ENCODE peak calls at places on chromosomes 2 and 18, in five cellular contexts. One of them, this sample, is unnamed.

GRCh38 chr2:98545591-98545990 is 62.7 kb downstream of the COA5 start:
- DNase-seq in A549: no peak
- DNase-seq in upper lobe of left lung: no peak
- DNase-seq in CD8-positive, alpha-beta T cell: no peak
- DNase-seq in mesothelial cell of epicardium: no peak
- DNase-seq in this sample: no peak

GRCh38 chr18:69326094-69326493 is 74.6 kb upstream of the DOK6 start:
- DNase-seq in A549: no peak
- DNase-seq in upper lobe of left lung: no peak
- DNase-seq in CD8-positive, alpha-beta T cell: no peak
- DNase-seq in mesothelial cell of epicardium: no peak
- DNase-seq in this sample: no peak

GRCh38 chr2:11907178-11907577 is 160.7 kb downstream of the LPIN1 start:
- DNase-seq in A549: no peak
- DNase-seq in upper lobe of left lung: no peak
- DNase-seq in CD8-positive, alpha-beta T cell: no peak
- DNase-seq in mesothelial cell of epicardium: no peak
- DNase-seq in this sample: no peak

GRCh38 chr2:109244750-109245382 is 115.9 kb downstream of the SH3RF3 start:
- DNase-seq in A549: no peak
- DNase-seq in upper lobe of left lung: no peak
- DNase-seq in CD8-positive, alpha-beta T cell: no peak
- DNase-seq in mesothelial cell of epicardium: no peak
- DNase-seq in this sample: no peak

GRCh38 chr2:200042102-200042735 is 86.8 kb downstream of the MAIP1 start:
- DNase-seq in A549: no peak
- DNase-seq in upper lobe of left lung: no peak
- DNase-seq in CD8-positive, alpha-beta T cell: no peak
- DNase-seq in mesothelial cell of epicardium: no peak
- DNase-seq in this sample: no peak

GRCh38 chr2:199760574-199760973 is 90.4 kb downstream of the FTCDNL1 start:
- DNase-seq in A549: no peak
- DNase-seq in upper lobe of left lung: no peak
- DNase-seq in CD8-positive, alpha-beta T cell: peak
- DNase-seq in mesothelial cell of epicardium: no peak
- DNase-seq in this sample: no peak

GRCh38 chr2:240996834-240997140 is 1.6 kb upstream of the SNED1 start:
- DNase-seq in A549: no peak
- DNase-seq in upper lobe of left lung: no peak
- DNase-seq in CD8-positive, alpha-beta T cell: no peak
- DNase-seq in mesothelial cell of epicardium: no peak
- DNase-seq in this sample: peak

GRCh38 chr18:22694954-22695353 is 238.2 kb upstream of the RBBP8 start:
- DNase-seq in A549: peak
- DNase-seq in upper lobe of left lung: no peak
- DNase-seq in CD8-positive, alpha-beta T cell: no peak
- DNase-seq in mesothelial cell of epicardium: no peak
- DNase-seq in this sample: no peak

GRCh38 chr18:38586327-38586726 is 1020.7 kb upstream of the CELF4 start:
- DNase-seq in A549: no peak
- DNase-seq in upper lobe of left lung: no peak
- DNase-seq in CD8-positive, alpha-beta T cell: no peak
- DNase-seq in mesothelial cell of epicardium: no peak
- DNase-seq in this sample: no peak

GRCh38 chr2:239944706-239945551 is 80.2 kb downstream of the NDUFA10 start:
- DNase-seq in A549: no peak
- DNase-seq in upper lobe of left lung: no peak
- DNase-seq in CD8-positive, alpha-beta T cell: peak
- DNase-seq in mesothelial cell of epicardium: no peak
- DNase-seq in this sample: no peak

GRCh38 chr18:354456-354855 is 86.6 kb upstream of the THOC1 start:
- DNase-seq in A549: no peak
- DNase-seq in upper lobe of left lung: no peak
- DNase-seq in CD8-positive, alpha-beta T cell: no peak
- DNase-seq in mesothelial cell of epicardium: no peak
- DNase-seq in this sample: no peak

GRCh38 chr18:58618822-58619553 is 9.9 kb downstream of the ALPK2 start:
- DNase-seq in A549: no peak
- DNase-seq in upper lobe of left lung: no peak
- DNase-seq in CD8-positive, alpha-beta T cell: no peak
- DNase-seq in mesothelial cell of epicardium: no peak
- DNase-seq in this sample: no peak

GRCh38 chr2:233791883-233792329 is 13.8 kb downstream of the MROH2A start:
- DNase-seq in A549: no peak
- DNase-seq in upper lobe of left lung: no peak
- DNase-seq in CD8-positive, alpha-beta T cell: no peak
- DNase-seq in mesothelial cell of epicardium: no peak
- DNase-seq in this sample: no peak

GRCh38 chr18:10926565-10927194 is 222.7 kb downstream of the PIEZO2 start:
- DNase-seq in A549: no peak
- DNase-seq in upper lobe of left lung: no peak
- DNase-seq in CD8-positive, alpha-beta T cell: no peak
- DNase-seq in mesothelial cell of epicardium: no peak
- DNase-seq in this sample: no peak

DNA sequence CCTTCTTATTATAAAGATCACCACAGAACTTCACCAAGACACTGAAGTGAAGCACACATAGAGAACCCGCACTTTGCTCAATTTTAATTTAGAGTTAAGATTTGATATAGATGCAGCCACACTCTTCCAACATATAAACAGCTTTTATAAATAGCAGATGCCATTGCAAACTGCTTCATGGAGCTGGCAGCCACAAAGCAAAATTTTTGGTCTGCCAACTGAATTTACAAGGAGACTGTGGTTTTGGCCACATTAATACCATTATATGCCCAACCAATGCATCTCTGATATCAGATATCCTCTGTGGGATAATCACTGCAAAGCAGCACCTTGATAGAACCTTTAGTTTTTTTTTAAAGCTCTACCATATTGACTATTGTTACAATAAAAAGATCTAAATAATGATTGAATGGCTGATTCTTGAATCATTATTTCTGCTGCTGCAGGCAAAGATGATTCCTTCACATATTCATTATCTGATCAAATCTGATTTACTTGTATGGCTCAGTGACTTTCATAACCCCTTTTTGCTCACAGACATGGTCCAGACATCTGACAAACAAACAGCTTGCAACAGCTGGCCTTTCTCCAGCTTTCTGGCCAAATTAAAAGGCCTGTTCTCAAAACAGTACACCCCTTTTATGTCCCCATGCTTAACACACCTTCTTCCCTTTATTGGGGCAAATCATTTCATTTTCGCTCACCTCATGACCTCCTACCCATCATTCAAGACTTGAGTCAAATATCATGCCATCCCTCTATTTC is 88.4 kb downstream of the METTL4 start:
- DNase-seq in A549: no peak
- DNase-seq in upper lobe of left lung: no peak
- DNase-seq in CD8-positive, alpha-beta T cell: no peak
- DNase-seq in mesothelial cell of epicardium: no peak
- DNase-seq in this sample: no peak
- TF ChIP-seq CTCF in A549: no peak
- TF ChIP-seq CTCF in upper lobe of left lung: no peak
- TF ChIP-seq CTCF in CD8-positive, alpha-beta T cell: no peak
- TF ChIP-seq CTCF in mesothelial cell of epicardium: no peak
- TF ChIP-seq CTCF in this sample: no peak

GRCh38 chr18:45207328-45207727 is 407.9 kb upstream of the SLC14A2 start:
- DNase-seq in A549: no peak
- DNase-seq in upper lobe of left lung: no peak
- DNase-seq in CD8-positive, alpha-beta T cell: no peak
- DNase-seq in mesothelial cell of epicardium: no peak
- DNase-seq in this sample: no peak

GRCh38 chr18:45218436-45218835 is 396.8 kb upstream of the SLC14A2 start:
- DNase-seq in A549: no peak
- DNase-seq in upper lobe of left lung: no peak
- DNase-seq in CD8-positive, alpha-beta T cell: no peak
- DNase-seq in mesothelial cell of epicardium: no peak
- DNase-seq in this sample: no peak

GRCh38 chr18:45208164-45208563 is 407.1 kb upstream of the SLC14A2 start:
- DNase-seq in A549: no peak
- DNase-seq in upper lobe of left lung: no peak
- DNase-seq in CD8-positive, alpha-beta T cell: no peak
- DNase-seq in mesothelial cell of epicardium: no peak
- DNase-seq in this sample: no peak

GRCh38 chr18:45212186-45213039 is 402.9 kb upstream of the SLC14A2 start:
- DNase-seq in A549: peak
- DNase-seq in upper lobe of left lung: no peak
- DNase-seq in CD8-positive, alpha-beta T cell: peak
- DNase-seq in mesothelial cell of epicardium: peak
- DNase-seq in this sample: peak

GRCh38 chr18:45213040-45213333 is 402.3 kb upstream of the SLC14A2 start:
- DNase-seq in A549: no peak
- DNase-seq in upper lobe of left lung: no peak
- DNase-seq in CD8-positive, alpha-beta T cell: no peak
- DNase-seq in mesothelial cell of epicardium: no peak
- DNase-seq in this sample: no peak
- TF ChIP-seq CTCF in A549: no peak
- TF ChIP-seq CTCF in upper lobe of left lung: no peak
- TF ChIP-seq CTCF in CD8-positive, alpha-beta T cell: peak
- TF ChIP-seq CTCF in mesothelial cell of epicardium: peak
- TF ChIP-seq CTCF in this sample: peak

GRCh38 chr2:64770781-64771334 is 117.1 kb upstream of the SERTAD2 start:
- DNase-seq in A549: no peak
- DNase-seq in upper lobe of left lung: peak
- DNase-seq in CD8-positive, alpha-beta T cell: no peak
- DNase-seq in mesothelial cell of epicardium: no peak
- DNase-seq in this sample: no peak
- TF ChIP-seq CTCF in A549: no peak
- TF ChIP-seq CTCF in upper lobe of left lung: no peak
- TF ChIP-seq CTCF in CD8-positive, alpha-beta T cell: no peak
- TF ChIP-seq CTCF in mesothelial cell of epicardium: no peak
- TF ChIP-seq CTCF in this sample: no peak

GRCh38 chr2:171447675-171448074 is 13.6 kb downstream of the DCAF17 start:
- DNase-seq in A549: no peak
- DNase-seq in upper lobe of left lung: no peak
- DNase-seq in CD8-positive, alpha-beta T cell: no peak
- DNase-seq in mesothelial cell of epicardium: no peak
- DNase-seq in this sample: no peak
- TF ChIP-seq CTCF in A549: no peak
- TF ChIP-seq CTCF in upper lobe of left lung: no peak
- TF ChIP-seq CTCF in CD8-positive, alpha-beta T cell: no peak
- TF ChIP-seq CTCF in mesothelial cell of epicardium: no peak
- TF ChIP-seq CTCF in this sample: no peak

GRCh38 chr2:71190959-71191943 is 35.7 kb downstream of the PAIP2B start:
- DNase-seq in A549: peak
- DNase-seq in upper lobe of left lung: no peak
- DNase-seq in CD8-positive, alpha-beta T cell: no peak
- DNase-seq in mesothelial cell of epicardium: no peak
- DNase-seq in this sample: no peak
- TF ChIP-seq CTCF in A549: peak
- TF ChIP-seq CTCF in upper lobe of left lung: no peak
- TF ChIP-seq CTCF in CD8-positive, alpha-beta T cell: no peak
- TF ChIP-seq CTCF in mesothelial cell of epicardium: no peak
- TF ChIP-seq CTCF in this sample: no peak

GRCh38 chr2:215442392-215442787 is 6.5 kb upstream of the FN1 start:
- DNase-seq in A549: no peak
- DNase-seq in upper lobe of left lung: no peak
- DNase-seq in CD8-positive, alpha-beta T cell: no peak
- DNase-seq in mesothelial cell of epicardium: no peak
- DNase-seq in this sample: no peak
- TF ChIP-seq CTCF in A549: no peak
- TF ChIP-seq CTCF in upper lobe of left lung: no peak
- TF ChIP-seq CTCF in CD8-positive, alpha-beta T cell: no peak
- TF ChIP-seq CTCF in mesothelial cell of epicardium: no peak
- TF ChIP-seq CTCF in this sample: no peak

This sample was measured in activated B cell treated with CpG ODN at 0.5 μM for 24 hours.